ENCODE peak calls at places on chromosome 21, in five cellular contexts. P is ascending aorta, C is astrocyte of the cerebellum, K is heart right ventricle, V is kidney. E is an unnamed sample.

GRCh38 chr21:31554511-31555022 is 104.9 kb upstream of the SOD1 start:
- DNase-seq in P (no peak), C (peak; percentile 36), K (no peak), V (peak; percentile 3), E (peak; percentile 17)

GRCh38 chr21:17612023-17612564 is 607 bp downstream of the BTG3 start:
- DNase-seq in P (no peak), C (no peak), K (peak; percentile 33), V (peak; percentile 84), E (peak; percentile 75)

GRCh38 chr21:38857152-38857825 is 51.6 kb downstream of the ETS2 start:
- DNase-seq in P (no peak), C (no peak), K (no peak), V (no peak), E (no peak)

GRCh38 chr21:28719731-28720130 is 272.9 kb downstream of the LTN1 start:
- DNase-seq in P (no peak), C (no peak), K (no peak), V (no peak), E (no peak)

GRCh38 chr21:36893581-36893980 is 72.9 kb downstream of the HLCS start:
- DNase-seq in P (no peak), C (no peak), K (no peak), V (no peak), E (no peak)

GRCh38 chr21:37367758-37368535 is 1.4 kb downstream of the DYRK1A start:
- DNase-seq in P (no peak), C (no peak), K (peak; percentile 72), V (peak; percentile 88), E (peak; percentile 42)

GRCh38 chr21:39444406-39445145 is 1.0 kb downstream of the LCA5L start:
- DNase-seq in P (no peak), C (peak; percentile 8), K (no peak), V (no peak), E (peak; percentile 13)

GRCh38 chr21:37087188-37087587 is 14.1 kb downstream of the TTC3 start:
- DNase-seq in P (no peak), C (peak; percentile 54), K (no peak), V (no peak), E (peak; percentile 69)

GRCh38 chr21:35266546-35266945 is 217.4 kb upstream of the RUNX1 start:
- DNase-seq in P (no peak), C (no peak), K (no peak), V (no peak), E (no peak)

GRCh38 chr21:14913576-14914146 is 151.1 kb downstream of the NRIP1 start:
- DNase-seq in P (no peak), C (no peak), K (no peak), V (no peak), E (no peak)

GRCh38 chr21:28615276-28615675 is 377.4 kb downstream of the LTN1 start:
- DNase-seq in P (no peak), C (peak; percentile 75), K (no peak), V (no peak), E (no peak)

GRCh38 chr21:46082638-46083270 is 15.2 kb upstream of the COL6A2 start:
- DNase-seq in P (no peak), C (no peak), K (no peak), V (peak; percentile 65), E (no peak)

GRCh38 chr21:37821791-37822450 is 94.3 kb downstream of the KCNJ6 start:
- DNase-seq in P (no peak), C (no peak), K (no peak), V (no peak), E (no peak)

GRCh38 chr21:45403825-45404725 is 890 bp upstream of the COL18A1 start:
- DNase-seq in P (peak; percentile 45), C (no peak), K (no peak), V (peak; percentile 84), E (peak; percentile 9)

GRCh38 chr21:34704119-34704518 is 35.3 kb downstream of the CLIC6 start:
- DNase-seq in P (no peak), C (peak; percentile 8), K (no peak), V (no peak), E (peak; percentile 72)

GRCh38 chr21:36441715-36442114 is 38.2 kb downstream of the CLDN14 start:
- DNase-seq in P (no peak), C (no peak), K (no peak), V (no peak), E (no peak)

GRCh38 chr21:18155508-18156193 is 89.0 kb upstream of the CHODL start:
- DNase-seq in P (no peak), C (peak; percentile 41), K (no peak), V (no peak), E (no peak)

GRCh38 chr21:31397515-31397926 is 53.5 kb upstream of the TIAM1 start:
- DNase-seq in P (no peak), C (no peak), K (no peak), V (no peak), E (no peak)

GRCh38 chr21:34526618-34527290 is 14.7 kb upstream of the KCNE1 start:
- DNase-seq in P (peak; percentile 34), C (peak; percentile 100), K (peak; percentile 92), V (no peak), E (peak; percentile 96)

GRCh38 chr21:35882791-35883240 is 177.5 kb downstream of the SETD4 start:
- DNase-seq in P (no peak), C (peak; percentile 11), K (no peak), V (no peak), E (no peak)

GRCh38 chr21:25402134-25402957 is 204.9 kb downstream of the MRPL39 start:
- DNase-seq in P (no peak), C (no peak), K (no peak), V (no peak), E (no peak)

GRCh38 chr21:45489480-45489982 is 52.7 kb downstream of the SLC19A1 start:
- DNase-seq in P (no peak), C (no peak), K (no peak), V (no peak), E (no peak)

GRCh38 chr21:39052718-39053117 is 130.5 kb downstream of the PSMG1 start:
- DNase-seq in P (no peak), C (no peak), K (no peak), V (no peak), E (no peak)

GRCh38 chr21:39175154-39175553 is 8.1 kb downstream of the PSMG1 start:
- DNase-seq in P (no peak), C (no peak), K (no peak), V (no peak), E (peak; percentile 28)

GRCh38 chr21:26127073-26127814 is 43.3 kb downstream of the APP start:
- DNase-seq in P (no peak), C (no peak), K (no peak), V (no peak), E (no peak)

GRCh38 chr21:26846036-26846931 is 1.1 kb upstream of the ADAMTS1 start:
- DNase-seq in P (no peak), C (no peak), K (peak; percentile 94), V (peak; percentile 98), E (peak; percentile 49)

GRCh38 chr21:29829514-29830255 is 110.1 kb downstream of the GRIK1 start:
- DNase-seq in P (no peak), C (peak; percentile 15), K (no peak), V (no peak), E (peak; percentile 58)

GRCh38 chr21:36337099-36337509 is 17.1 kb downstream of the MORC3 start:
- DNase-seq in P (no peak), C (no peak), K (no peak), V (no peak), E (peak; percentile 76)

GRCh38 chr21:35231115-35231514 is 182.0 kb upstream of the RUNX1 start:
- DNase-seq in P (no peak), C (no peak), K (no peak), V (no peak), E (peak; percentile 47)

GRCh38 chr21:42537106-42537742 is 23.6 kb downstream of the SLC37A1 start:
- DNase-seq in P (no peak), C (no peak), K (no peak), V (no peak), E (peak; percentile 13)
- TF ChIP-seq CTCF in P (no peak), C (peak; percentile 47), K (no peak), V (peak; percentile 4), E (no peak)

GRCh38 chr21:42009018-42009830 is 936 bp downstream of the ZBTB21 start:
- DNase-seq in P (no peak), C (peak; percentile 40), K (peak; percentile 45), V (peak; percentile 89), E (peak; percentile 58)
- TF ChIP-seq CTCF in P (peak; percentile 19), C (peak; percentile 7), K (no peak), V (no peak), E (no peak)

DNA sequence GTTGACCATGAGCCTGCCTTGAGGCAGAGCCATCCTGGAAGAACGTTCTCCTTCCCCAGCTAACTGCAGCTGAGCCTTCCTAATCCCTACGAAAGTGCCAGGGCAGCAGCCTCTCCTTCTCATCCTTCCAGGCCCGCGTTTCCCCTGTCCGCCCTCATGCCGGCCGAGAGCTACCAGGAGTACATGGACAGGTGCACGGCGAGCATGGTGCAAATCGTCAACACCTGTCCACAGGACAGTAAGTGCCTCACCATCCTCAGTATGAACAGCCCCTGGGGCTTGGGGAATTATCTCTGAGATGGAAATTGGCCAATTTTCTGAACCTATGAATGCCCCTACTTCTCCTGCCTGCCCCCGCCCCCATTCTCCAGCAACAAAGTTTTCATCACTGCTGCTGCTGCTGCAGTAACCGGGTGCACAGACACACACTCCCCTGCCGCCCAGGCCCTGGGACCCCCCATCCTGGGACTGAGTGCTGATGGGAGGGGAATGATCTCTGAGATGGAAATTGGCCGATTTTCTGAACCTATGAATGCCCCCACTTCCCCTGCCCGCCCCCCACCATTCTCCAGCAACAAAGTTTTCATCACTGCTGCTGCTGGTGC is 39.6 kb downstream of the UBASH3A start:
- DNase-seq in P (no peak), C (no peak), K (no peak), V (no peak), E (no peak)
- TF ChIP-seq CTCF in P (no peak), C (no peak), K (no peak), V (no peak), E (no peak)

GRCh38 chr21:32843561-32843960 is 72.0 kb upstream of the PAXBP1 start:
- DNase-seq in P (no peak), C (no peak), K (no peak), V (no peak), E (no peak)

GRCh38 chr21:32844076-32844475 is 72.5 kb upstream of the PAXBP1 start:
- DNase-seq in P (no peak), C (no peak), K (no peak), V (no peak), E (no peak)

DNA sequence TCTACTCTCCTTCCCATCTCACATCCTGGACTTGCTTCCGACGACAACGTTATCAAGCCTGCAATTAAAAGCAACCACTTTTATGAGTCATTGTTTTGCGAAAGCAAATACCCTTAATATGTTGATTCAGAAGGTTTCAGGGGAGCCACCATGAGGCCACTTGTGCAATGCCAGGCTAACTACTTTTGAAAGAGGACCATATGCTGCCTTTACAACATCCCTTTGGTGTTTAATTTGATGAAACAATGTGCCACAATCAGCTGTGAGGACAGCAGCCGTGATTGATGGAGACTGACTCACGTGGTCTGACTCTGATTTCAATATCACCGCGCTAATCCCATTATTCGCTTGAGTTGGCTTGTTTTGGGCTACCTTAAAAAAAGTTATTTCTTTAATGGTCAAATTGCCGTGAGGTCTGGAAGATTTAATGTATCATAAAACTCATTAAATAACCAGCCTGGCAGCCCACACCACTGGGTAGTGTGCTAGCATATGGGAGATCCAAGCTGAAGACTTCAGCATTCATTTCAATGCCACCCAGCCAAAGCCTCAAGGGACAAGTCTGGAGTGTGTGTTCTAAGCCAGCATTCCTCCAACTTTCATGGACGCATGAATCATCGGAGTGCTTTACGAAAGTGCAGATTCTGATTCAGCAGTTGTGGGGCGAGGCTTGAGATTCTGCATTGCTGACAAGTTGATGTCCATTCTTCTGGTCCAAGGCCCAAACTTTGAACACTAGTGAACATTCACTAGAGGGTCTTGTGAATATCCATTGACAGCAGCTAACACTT is 73.3 kb upstream of the PAXBP1 start:
- DNase-seq in P (no peak), C (no peak), K (no peak), V (no peak), E (peak; percentile 82)
- TF ChIP-seq CTCF in P (no peak), C (peak; percentile 20), K (no peak), V (no peak), E (no peak)

E was measured in MCF 10A.